ENCODE peak calls at places on chromosomes 3 and 15, in four cellular contexts. One of them, this sample, is unnamed.

GRCh38 chr15:30991301-30992072 is at the start of gene MTMR10:
- DNase-seq in cardiac muscle cell: peak; percentile 88
- DNase-seq in breast epithelium: peak; percentile 52
- DNase-seq in H1: peak; percentile 38
- DNase-seq in this sample: peak; percentile 94

GRCh38 chr15:65595960-65596359 is 15.0 kb downstream of the INTS14 start:
- DNase-seq in H1: no peak
- DNase-seq in cardiac muscle cell: peak; percentile 34
- DNase-seq in breast epithelium: no peak
- DNase-seq in this sample: no peak

GRCh38 chr3:23430781-23431423 is 227.8 kb downstream of the UBE2E2 start:
- DNase-seq in cardiac muscle cell: no peak
- DNase-seq in H1: no peak
- DNase-seq in breast epithelium: no peak
- DNase-seq in this sample: no peak

GRCh38 chr15:45161666-45162065 is 26.1 kb downstream of the SHF start:
- DNase-seq in H1: no peak
- DNase-seq in cardiac muscle cell: no peak
- DNase-seq in breast epithelium: no peak
- DNase-seq in this sample: no peak

GRCh38 chr15:47682661-47683060 is 34.6 kb upstream of the SEMA6D start:
- DNase-seq in breast epithelium: no peak
- DNase-seq in H1: no peak
- DNase-seq in cardiac muscle cell: no peak
- DNase-seq in this sample: no peak

GRCh38 chr3:48428863-48429415 is 947 bp downstream of the PLXNB1 start:
- DNase-seq in breast epithelium: no peak
- DNase-seq in H1: no peak
- DNase-seq in cardiac muscle cell: peak; percentile 67
- DNase-seq in this sample: no peak

GRCh38 chr3:102532901-102533300 is 98.1 kb downstream of the ZPLD1 start:
- DNase-seq in cardiac muscle cell: no peak
- DNase-seq in breast epithelium: no peak
- DNase-seq in H1: no peak
- DNase-seq in this sample: no peak

GRCh38 chr3:20104167-20104661 is 64.0 kb downstream of the KAT2B start:
- DNase-seq in breast epithelium: no peak
- DNase-seq in H1: no peak
- DNase-seq in cardiac muscle cell: no peak
- DNase-seq in this sample: no peak

GRCh38 chr3:107258285-107258684 is 119.0 kb upstream of the CCDC54 start:
- DNase-seq in H1: no peak
- DNase-seq in breast epithelium: no peak
- DNase-seq in cardiac muscle cell: no peak
- DNase-seq in this sample: no peak

GRCh38 chr3:133479895-133480669 is 80.2 kb downstream of the BFSP2 start:
- DNase-seq in breast epithelium: no peak
- DNase-seq in H1: no peak
- DNase-seq in cardiac muscle cell: no peak
- DNase-seq in this sample: no peak

GRCh38 chr15:82043726-82044372 is 2.0 kb downstream of the MEX3B start:
- DNase-seq in cardiac muscle cell: no peak
- DNase-seq in H1: no peak
- DNase-seq in breast epithelium: no peak
- DNase-seq in this sample: no peak

GRCh38 chr3:27827041-27827440 is 104.9 kb upstream of the EOMES start:
- DNase-seq in H1: no peak
- DNase-seq in cardiac muscle cell: no peak
- DNase-seq in breast epithelium: no peak
- DNase-seq in this sample: no peak

GRCh38 chr3:89628856-89629255 is 521.4 kb downstream of the EPHA3 start:
- DNase-seq in cardiac muscle cell: no peak
- DNase-seq in H1: no peak
- DNase-seq in breast epithelium: no peak
- DNase-seq in this sample: no peak

GRCh38 chr3:116618138-116618537 is 91.4 kb upstream of the TUSC7 start:
- DNase-seq in H1: no peak
- DNase-seq in breast epithelium: no peak
- DNase-seq in cardiac muscle cell: no peak
- DNase-seq in this sample: no peak

GRCh38 chr3:116610124-116610523 is 99.5 kb upstream of the TUSC7 start:
- DNase-seq in breast epithelium: no peak
- DNase-seq in H1: no peak
- DNase-seq in cardiac muscle cell: no peak
- DNase-seq in this sample: no peak

DNA sequence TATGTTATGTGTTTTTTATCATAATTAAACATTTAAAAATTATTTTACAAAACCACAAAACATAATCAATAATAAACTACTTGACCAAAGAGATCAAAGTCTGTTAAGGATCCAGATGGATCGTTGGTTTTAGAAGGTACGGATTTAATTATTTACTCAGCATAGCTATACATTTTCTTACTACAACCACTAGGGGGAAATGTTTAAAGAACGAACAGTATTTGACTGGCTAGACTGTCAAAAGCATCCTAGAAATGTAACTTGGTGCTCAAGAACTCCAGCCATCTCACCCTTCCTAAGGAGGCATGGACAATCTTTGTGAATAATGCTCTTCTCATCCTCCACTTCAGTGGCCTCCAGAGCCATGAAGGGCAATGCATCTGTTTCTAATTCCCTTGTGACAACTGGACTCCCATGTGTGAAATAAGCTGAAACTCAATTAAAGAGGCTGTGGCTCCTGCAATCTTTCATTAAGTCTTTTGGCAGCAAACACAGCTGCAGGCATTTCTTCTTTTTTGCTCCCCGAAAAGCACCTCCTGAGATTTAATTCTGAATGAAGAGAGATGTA is 94.7 kb upstream of the TUSC7 start:
- DNase-seq in cardiac muscle cell: peak; percentile 35
- DNase-seq in breast epithelium: no peak
- DNase-seq in H1: no peak
- DNase-seq in this sample: no peak
- TF ChIP-seq CTCF in cardiac muscle cell: no peak
- TF ChIP-seq CTCF in breast epithelium: no peak
- TF ChIP-seq CTCF in H1: peak; percentile 61
- TF ChIP-seq CTCF in this sample: peak; percentile 38

GRCh38 chr3:76668653-76669052 is 371.2 kb upstream of the ROBO2 start:
- DNase-seq in cardiac muscle cell: no peak
- DNase-seq in breast epithelium: no peak
- DNase-seq in H1: no peak
- DNase-seq in this sample: no peak
- TF ChIP-seq CTCF in cardiac muscle cell: no peak
- TF ChIP-seq CTCF in breast epithelium: no peak
- TF ChIP-seq CTCF in H1: no peak
- TF ChIP-seq CTCF in this sample: no peak

GRCh38 chr3:146142757-146143156 is 18.2 kb downstream of the PLOD2 start:
- DNase-seq in cardiac muscle cell: peak; percentile 26
- DNase-seq in H1: no peak
- DNase-seq in breast epithelium: no peak
- DNase-seq in this sample: no peak

GRCh38 chr3:146145642-146146041 is 15.3 kb downstream of the PLOD2 start:
- DNase-seq in breast epithelium: no peak
- DNase-seq in H1: no peak
- DNase-seq in cardiac muscle cell: no peak
- DNase-seq in this sample: no peak

GRCh38 chr3:146153429-146153828 is 7.6 kb downstream of the PLOD2 start:
- DNase-seq in H1: no peak
- DNase-seq in breast epithelium: no peak
- DNase-seq in cardiac muscle cell: no peak
- DNase-seq in this sample: no peak

GRCh38 chr3:146152841-146153240 is 8.1 kb downstream of the PLOD2 start:
- DNase-seq in cardiac muscle cell: no peak
- DNase-seq in H1: no peak
- DNase-seq in breast epithelium: peak; percentile 52
- DNase-seq in this sample: no peak

DNA sequence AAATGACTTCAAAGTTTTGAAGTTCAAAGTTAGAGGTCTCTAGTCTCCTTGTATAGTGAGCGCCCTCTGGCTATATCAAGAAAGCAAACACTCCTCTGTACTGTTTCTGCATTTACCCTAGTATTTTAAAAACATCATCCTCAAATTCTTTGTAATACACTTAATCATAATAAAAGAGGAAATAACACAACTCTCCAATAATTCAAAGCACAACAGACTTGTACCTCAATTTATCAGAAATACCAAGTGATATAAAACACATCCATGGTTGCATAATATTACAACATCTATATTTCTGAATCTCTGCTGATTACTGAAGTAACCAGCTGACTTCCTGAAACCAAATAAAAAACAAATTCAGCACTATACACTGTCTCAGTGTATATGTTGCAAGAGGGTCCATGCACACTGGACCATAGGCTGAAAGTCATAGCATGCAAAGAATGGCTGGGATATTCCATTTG is 12.5 kb downstream of the PLOD2 start:
- DNase-seq in cardiac muscle cell: no peak
- DNase-seq in breast epithelium: no peak
- DNase-seq in H1: no peak
- DNase-seq in this sample: no peak
- TF ChIP-seq CTCF in cardiac muscle cell: peak; percentile 47
- TF ChIP-seq CTCF in breast epithelium: no peak
- TF ChIP-seq CTCF in H1: peak; percentile 7
- TF ChIP-seq CTCF in this sample: peak; percentile 53

DNA sequence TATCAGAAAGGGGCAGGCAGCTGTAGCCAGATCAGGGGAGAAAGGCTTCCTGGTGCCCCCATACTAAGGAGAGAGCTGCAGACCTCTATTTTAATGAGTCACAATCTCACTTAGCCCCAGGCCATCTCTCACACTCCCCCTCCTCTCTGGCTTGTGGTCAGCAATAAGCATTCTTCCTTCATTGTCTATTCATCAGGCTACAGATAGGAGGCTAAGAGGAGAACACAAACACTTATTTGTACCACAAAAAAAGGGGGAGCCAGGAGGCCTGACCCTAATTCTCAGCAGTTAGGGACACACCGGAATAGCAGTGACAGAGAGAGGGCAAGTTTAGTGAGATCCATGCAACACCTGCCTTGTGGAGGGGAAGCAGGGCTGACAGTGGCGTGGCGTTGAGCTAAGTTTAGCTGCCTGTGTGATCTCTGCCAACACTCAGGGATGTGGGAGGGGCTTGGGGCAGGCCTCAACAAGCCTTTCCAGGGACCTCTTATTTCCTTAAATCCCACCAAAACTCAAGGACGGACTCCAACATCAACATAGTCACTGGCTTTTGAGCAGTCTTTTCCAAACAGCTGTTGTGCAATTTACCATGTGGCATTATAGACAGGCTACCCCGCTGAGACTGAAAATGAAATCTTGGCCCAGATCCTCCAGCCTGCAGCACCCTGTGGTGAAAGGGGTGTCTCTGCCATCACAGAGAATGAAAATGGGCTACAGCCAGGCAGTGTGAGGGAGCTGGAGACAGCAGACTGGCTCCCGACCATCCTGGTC is 191.9 kb upstream of the TSC22D2 start:
- DNase-seq in H1: no peak
- DNase-seq in breast epithelium: no peak
- DNase-seq in cardiac muscle cell: peak; percentile 73
- DNase-seq in this sample: no peak
- TF ChIP-seq CTCF in H1: no peak
- TF ChIP-seq CTCF in breast epithelium: no peak
- TF ChIP-seq CTCF in cardiac muscle cell: no peak
- TF ChIP-seq CTCF in this sample: peak; percentile 11